ENCODE peak calls at places on chromosomes 16 and 17, in ten cellular contexts. A, N, L, W, T, P, V, K, Q and H are unnamed samples.

GRCh38 chr16:85658504-85659326 is 30.0 kb downstream of the GINS2 start:
- DNase-seq in N (no peak), T (no peak), V (no peak), K (no peak), W (no peak), Q (no peak), P (no peak), L (no peak), A (no peak), H (no peak)

GRCh38 chr17:81365601-81366585 is 29.4 kb upstream of the BAHCC1 start:
- DNase-seq in N (peak), K (no peak), L (peak), W (peak), T (no peak), V (peak), P (no peak), A (peak), Q (no peak), H (peak)

GRCh38 chr16:63702981-63703590 is 1418.8 kb downstream of the CDH11 start:
- DNase-seq in W (no peak), N (no peak), P (no peak), V (no peak), A (no peak), T (no peak), L (no peak), Q (no peak), K (no peak), H (peak)

GRCh38 chr16:89190150-89190958 is 10.0 kb downstream of the SLC22A31 start:
- DNase-seq in Q (no peak), W (no peak), T (no peak), V (no peak), A (peak), K (peak), N (no peak), P (no peak), L (no peak), H (no peak)

GRCh38 chr17:2170023-2170422 is 115.1 kb downstream of the HIC1 start:
- DNase-seq in L (no peak), A (peak), N (no peak), V (no peak), K (no peak), W (no peak), P (no peak), T (no peak), Q (no peak), H (no peak)

GRCh38 chr17:67125417-67125816 is 81.1 kb downstream of the CACNG1 start:
- DNase-seq in L (no peak), N (no peak), T (no peak), W (peak), A (no peak), P (no peak), K (no peak), Q (no peak), V (no peak), H (no peak)

GRCh38 chr17:60229189-60229802 is 79.5 kb downstream of the CA4 start:
- DNase-seq in V (peak), W (peak), A (peak), K (no peak), L (no peak), N (no peak), Q (no peak), T (peak), P (no peak), H (peak)

GRCh38 chr17:27471321-27472269 is 15.3 kb downstream of the KSR1 start:
- DNase-seq in K (no peak), Q (no peak), T (peak), V (no peak), N (no peak), W (no peak), L (no peak), P (peak), A (no peak), H (no peak)

GRCh38 chr17:33941744-33942143 is 313.3 kb upstream of the CCL2 start:
- DNase-seq in Q (no peak), W (no peak), P (no peak), N (no peak), T (no peak), K (no peak), L (no peak), V (no peak), A (no peak), H (no peak)

GRCh38 chr17:82090549-82091263 is 7.3 kb downstream of the FASN start:
- DNase-seq in P (no peak), Q (peak), K (no peak), A (peak), T (no peak), W (no peak), V (no peak), L (no peak), N (no peak), H (no peak)

GRCh38 chr17:8922451-8922850 is 43.1 kb downstream of the PIK3R5 start:
- DNase-seq in A (peak), T (peak), W (peak), K (no peak), L (no peak), Q (no peak), V (peak), P (peak), N (no peak), H (peak)

GRCh38 chr17:31754239-31754945 is 104.7 kb downstream of the COPRS start:
- DNase-seq in T (peak), L (no peak), V (peak), N (no peak), Q (no peak), K (no peak), W (peak), P (peak), A (no peak), H (peak)

GRCh38 chr16:89335803-89336485 is 118.4 kb downstream of the ZNF778 start:
- DNase-seq in V (no peak), W (no peak), K (no peak), Q (no peak), P (no peak), N (no peak), T (no peak), A (no peak), L (no peak), H (no peak)

DNA sequence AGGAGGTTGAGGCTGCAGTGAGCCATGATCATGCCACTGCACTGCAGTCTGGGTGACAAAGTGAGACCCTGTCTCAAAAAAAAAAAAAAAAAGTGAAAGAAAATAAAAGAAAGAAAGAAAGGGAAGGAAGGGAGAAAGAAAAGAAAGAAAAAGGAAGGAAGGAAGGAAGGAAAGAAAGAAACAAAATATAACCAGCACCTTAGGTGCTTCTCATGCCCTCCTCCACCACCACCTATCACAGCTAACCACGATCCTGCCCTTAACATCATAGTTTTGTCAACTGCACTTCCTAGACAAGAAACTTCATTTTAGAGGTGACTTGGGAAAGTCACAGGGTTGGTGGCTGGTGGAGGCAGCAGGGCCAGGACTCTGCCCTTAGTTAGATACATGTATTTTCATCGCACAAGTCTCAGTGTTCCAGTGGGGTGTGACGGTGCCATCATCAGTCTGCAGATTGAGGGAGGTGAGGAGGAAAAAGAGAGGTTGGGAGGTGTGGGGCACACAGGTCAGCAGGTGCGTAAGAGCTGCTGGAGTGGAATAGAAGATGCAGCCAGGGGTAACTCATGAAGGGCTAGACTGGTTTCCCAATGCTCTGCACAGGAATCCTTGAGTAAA is 10.0 kb downstream of the SUPT4H1 start:
- DNase-seq in P (no peak), L (no peak), K (no peak), V (no peak), A (no peak), N (no peak), W (no peak), Q (no peak), T (no peak), H (no peak)
- H3K4me3 ChIP-seq in P (no peak), L (no peak), K (no peak), V (no peak), A (peak), N (no peak), W (no peak), Q (no peak), T (no peak), H (no peak)

DNA sequence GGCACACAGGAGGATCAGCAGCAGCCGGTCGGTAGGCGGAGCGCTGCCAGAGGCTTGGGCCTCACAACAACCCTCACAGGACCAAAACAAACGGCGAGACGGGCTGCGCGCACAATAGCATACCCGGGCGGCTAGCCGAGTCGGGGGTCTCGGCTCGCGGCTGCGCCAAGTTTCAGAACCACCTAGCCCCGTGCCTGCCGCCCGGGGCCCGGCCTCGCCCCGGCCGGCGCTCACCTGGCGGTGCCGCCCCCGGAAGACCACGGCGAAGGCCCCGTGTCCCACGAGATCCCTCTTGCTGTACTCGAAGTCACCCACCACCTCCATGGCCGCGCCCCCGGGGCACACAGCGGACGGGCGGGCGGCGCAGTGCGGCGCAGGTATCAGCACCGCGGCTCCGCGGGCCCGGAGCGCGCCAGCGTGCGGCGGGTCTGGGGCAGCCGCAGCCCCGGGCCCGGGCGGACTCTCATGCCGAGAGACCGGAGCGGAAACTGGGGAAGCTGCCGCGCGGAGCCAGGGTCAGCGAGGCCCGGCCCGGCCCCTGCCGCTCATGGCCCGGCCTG is 562 bp downstream of the ULK2 start:
- DNase-seq in Q (peak), K (peak), T (peak), N (no peak), L (peak), P (peak), A (peak), W (peak), V (peak), H (peak)
- TF ChIP-seq CTCF in Q (peak), K (peak), T (peak), N (no peak), L (no peak), P (peak), A (peak), W (peak), V (peak), H (peak)

GRCh38 chr16:65875362-65876199 is 490.9 kb upstream of the CDH5 start:
- DNase-seq in N (no peak), A (no peak), Q (no peak), T (peak), K (no peak), L (no peak), W (peak), V (no peak), P (no peak), H (peak)
- H3K4me3 ChIP-seq in N (no peak), A (no peak), Q (no peak), T (no peak), K (no peak), L (no peak), W (no peak), V (no peak), P (no peak), H (no peak)

GRCh38 chr16:24800586-24800985 is 45.2 kb upstream of the SLC5A11 start:
- DNase-seq in A (no peak), T (peak), K (no peak), P (peak), W (peak), Q (no peak), L (no peak), N (no peak), V (peak), H (peak)
- TF ChIP-seq CTCF in A (no peak), T (peak), K (peak), P (peak), W (peak), Q (peak), L (no peak), N (no peak), V (no peak), H (peak)

GRCh38 chr17:77449908-77450741 is 309.4 kb downstream of the SEC14L1 start:
- DNase-seq in N (no peak), A (peak), V (peak), W (peak), Q (peak), P (peak), L (peak), T (peak), K (peak), H (peak)
- H3K4me3 ChIP-seq in N (peak), A (no peak), V (peak), W (peak), Q (peak), P (peak), L (peak), T (peak), K (peak), H (peak)

DNA sequence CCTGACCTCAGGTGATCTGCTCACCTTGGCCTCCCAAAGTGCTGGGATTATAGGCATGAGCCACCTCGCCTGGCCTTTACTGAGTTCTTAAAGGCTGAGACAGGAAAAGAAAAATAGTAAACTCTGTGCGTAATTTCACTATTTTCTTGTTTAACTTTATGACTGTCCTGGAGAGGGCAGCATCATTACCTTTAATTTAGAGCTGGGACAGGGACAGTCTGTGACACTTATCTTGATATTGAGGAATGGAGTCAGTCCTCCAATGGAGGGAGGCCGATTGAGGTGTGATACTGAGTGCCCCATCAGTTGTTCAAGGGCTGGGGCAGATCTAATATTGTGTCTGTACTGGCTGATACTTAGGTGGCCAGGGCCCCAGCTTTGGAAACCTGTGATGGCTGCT is 21.5 kb upstream of the SPN start:
- DNase-seq in A (peak), K (no peak), N (no peak), T (no peak), P (no peak), W (no peak), L (no peak), Q (no peak), V (peak), H (no peak)
- TF ChIP-seq CTCF in A (no peak), K (no peak), N (no peak), T (no peak), P (peak), W (no peak), L (no peak), Q (no peak), V (peak), H (no peak)

GRCh38 chr17:79824893-79825579 is 14.2 kb downstream of the CBX4 start:
- DNase-seq in A (no peak), N (no peak), L (no peak), W (no peak), Q (no peak), K (no peak), P (no peak), V (no peak), T (no peak), H (no peak)

GRCh38 chr17:79824234-79824633 is 15.0 kb downstream of the CBX4 start:
- DNase-seq in L (no peak), Q (no peak), A (no peak), P (no peak), K (no peak), T (no peak), V (no peak), W (no peak), N (no peak), H (no peak)

GRCh38 chr17:79826210-79826680 is 13.0 kb downstream of the CBX4 start:
- DNase-seq in W (peak), T (no peak), Q (no peak), V (no peak), K (peak), A (peak), N (no peak), P (no peak), L (peak), H (peak)

GRCh38 chr17:79827179-79827578 is 12.1 kb downstream of the CBX4 start:
- DNase-seq in Q (no peak), A (no peak), W (no peak), K (no peak), N (no peak), L (no peak), T (no peak), P (no peak), V (no peak), H (no peak)

GRCh38 chr17:79825580-79825921 is 13.7 kb downstream of the CBX4 start:
- DNase-seq in T (no peak), V (no peak), A (no peak), K (no peak), L (no peak), N (no peak), P (no peak), Q (no peak), W (no peak), H (no peak)
- H3K4me3 ChIP-seq in T (no peak), V (no peak), A (no peak), K (no peak), L (no peak), N (no peak), P (no peak), Q (no peak), W (no peak), H (no peak)